ENCODE peak calls at places on chromosomes 3 and 15, in five cellular contexts. A is thyroid gland, D is lower lobe of right lung, M is H1, H is WERI-Rb-1. X is an unnamed sample. For H3K36me3, the result is how much of the 10 kb centered on the place peaks cover.

GRCh38 chr15:25090073-25090733 is 135.4 kb downstream of the SNRPN start:
- DNase-seq in M (no peak), D (no peak), A (no peak), H (no peak), X (no peak)

GRCh38 chr3:73365756-73366397 is 258.9 kb downstream of the PDZRN3 start:
- DNase-seq in D (no peak), A (no peak), M (no peak), H (no peak), X (no peak)

GRCh38 chr15:57472861-57473260 is 96.6 kb downstream of the CGNL1 start:
- DNase-seq in M (no peak), A (no peak), H (no peak), D (no peak), X (no peak)

GRCh38 chr3:193620650-193621049 is 27.6 kb downstream of the OPA1 start:
- DNase-seq in D (no peak), H (no peak), M (no peak), A (no peak), X (no peak)

GRCh38 chr3:54691230-54691900 is 236.5 kb downstream of the LRTM1 start:
- DNase-seq in A (peak), D (no peak), H (no peak), M (no peak), X (no peak)

GRCh38 chr3:179451335-179452165 is at the start of gene GNB4:
- DNase-seq in H (peak), D (peak), A (peak), M (peak), X (peak)

GRCh38 chr3:18998069-18998468 is 150.2 kb upstream of the KCNH8 start:
- DNase-seq in A (no peak), M (no peak), H (no peak), D (no peak), X (no peak)

GRCh38 chr3:141530133-141530768 is 43.4 kb downstream of the RASA2 start:
- DNase-seq in D (no peak), H (no peak), A (no peak), M (no peak), X (no peak)

GRCh38 chr3:148880681-148881080 is 15.6 kb downstream of the CPA3 start:
- DNase-seq in M (no peak), H (peak), D (no peak), A (no peak), X (peak)

GRCh38 chr15:93458567-93458966 is 369.6 kb upstream of the RGMA start:
- DNase-seq in H (no peak), D (no peak), A (no peak), M (no peak), X (no peak)

GRCh38 chr3:134274571-134274970 is 23.9 kb upstream of the RYK start:
- DNase-seq in H (no peak), M (no peak), D (no peak), A (no peak), X (no peak)

GRCh38 chr3:191982481-191982880 is 521.5 kb downstream of the PYDC2 start:
- DNase-seq in A (no peak), D (no peak), M (no peak), H (no peak), X (no peak)

GRCh38 chr3:4509043-4509442 is 15.9 kb downstream of the ITPR1 start:
- DNase-seq in D (no peak), M (no peak), H (no peak), A (no peak), X (no peak)

GRCh38 chr3:141561426-141562034 is 74.7 kb downstream of the RASA2 start:
- DNase-seq in M (no peak), H (peak), D (no peak), A (peak), X (peak)

GRCh38 chr15:48449734-48450133 is 118.5 kb downstream of the DUT start:
- DNase-seq in A (no peak), D (no peak), H (no peak), M (no peak), X (no peak)

GRCh38 chr15:50163719-50164410 is 18.1 kb upstream of the SLC27A2 start:
- DNase-seq in A (no peak), D (no peak), H (no peak), M (no peak), X (no peak)

GRCh38 chr15:59140422-59141226 is 35.7 kb downstream of the CCNB2 start:
- DNase-seq in M (no peak), H (no peak), D (no peak), A (no peak), X (no peak)

GRCh38 chr3:135891121-135891520 is 74.4 kb upstream of the PPP2R3A start:
- DNase-seq in M (no peak), D (no peak), A (no peak), H (no peak), X (no peak)

GRCh38 chr3:122784436-122784835 is 9.2 kb downstream of the HSPBAP1 start:
- DNase-seq in D (no peak), A (no peak), H (no peak), M (no peak), X (no peak)

GRCh38 chr3:149765762-149766334 is 13.6 kb upstream of the COMMD2 start:
- DNase-seq in H (no peak), D (no peak), A (no peak), M (no peak), X (no peak)

GRCh38 chr3:62875103-62876002 is at the start of gene CADPS:
- DNase-seq in H (peak), D (peak), A (no peak), M (peak), X (no peak)

GRCh38 chr3:64316971-64317370 is 91.7 kb upstream of the PRICKLE2 start:
- DNase-seq in A (no peak), M (no peak), H (no peak), D (no peak), X (no peak)

GRCh38 chr15:89496155-89497098 is at the start of gene RHCG:
- DNase-seq in M (peak), H (no peak), D (no peak), A (peak), X (peak)

GRCh38 chr3:177474652-177475051 is 277.4 kb upstream of the TBL1XR1 start:
- DNase-seq in H (no peak), D (no peak), A (no peak), M (no peak), X (no peak)

GRCh38 chr15:89632563-89633430 is 22.5 kb downstream of the KIF7 start:
- DNase-seq in A (no peak), H (no peak), M (no peak), D (no peak), X (no peak)

GRCh38 chr15:78438595-78439285 is 724 bp downstream of the IREB2 start:
- DNase-seq in D (no peak), M (no peak), A (peak), H (peak), X (no peak)

GRCh38 chr15:67176195-67176971 is 78.1 kb downstream of the AAGAB start:
- DNase-seq in M (no peak), H (peak), D (peak), A (peak), X (no peak)

GRCh38 chr15:78715930-78716329 is 74.9 kb upstream of the CHRNB4 start:
- DNase-seq in M (no peak), D (no peak), H (no peak), A (no peak), X (no peak)

GRCh38 chr3:97810779-97811390 is 10.9 kb upstream of the CRYBG3 start:
- DNase-seq in M (no peak), D (no peak), H (no peak), A (no peak), X (no peak)

GRCh38 chr15:71048913-71049675 is 66.2 kb upstream of the THSD4 start:
- DNase-seq in M (no peak), A (no peak), D (no peak), H (no peak), X (no peak)

GRCh38 chr15:79952329-79952728 is 18.7 kb downstream of the BCL2A1 start:
- DNase-seq in M (no peak), D (no peak), H (no peak), A (peak), X (no peak)

GRCh38 chr15:58771621-58772235 is 626 bp downstream of the MINDY2 start:
- DNase-seq in A (peak), M (no peak), H (peak), D (peak), X (no peak)

GRCh38 chr15:39000008-39000734 is 435.6 kb upstream of the RASGRP1 start:
- DNase-seq in A (peak), H (no peak), M (no peak), D (no peak), X (no peak)

GRCh38 chr3:48413086-48413485 is 16.8 kb downstream of the PLXNB1 start:
- DNase-seq in D (peak), M (no peak), A (no peak), H (no peak), X (no peak)

GRCh38 chr15:42348083-42348482 is 11.2 kb upstream of the CAPN3 start:
- DNase-seq in D (no peak), M (no peak), H (no peak), A (no peak), X (no peak)
- H3K27ac ChIP-seq in D (no peak), M (no peak), H (no peak), A (no peak), X (no peak)

DNA sequence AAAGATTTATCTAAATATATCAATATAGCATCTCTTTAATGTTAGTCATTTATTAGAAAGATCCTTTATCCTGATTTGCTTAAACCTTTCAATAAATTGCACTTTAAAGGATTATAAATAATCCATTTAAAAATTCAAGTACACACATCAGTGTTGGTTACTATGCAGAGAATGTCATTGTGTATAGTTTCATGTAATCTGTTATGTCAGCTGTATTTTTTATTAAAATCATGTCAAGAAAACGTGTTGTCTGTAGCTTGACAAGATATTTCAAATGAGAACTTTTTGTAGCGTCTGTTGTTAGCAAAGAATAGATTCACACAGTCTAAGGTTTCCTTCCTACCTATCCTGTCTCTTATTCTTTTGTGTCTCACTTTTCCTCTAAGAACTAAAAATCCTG is 7.8 kb downstream of the PDHB start:
- DNase-seq in M (no peak), A (no peak), H (no peak), D (no peak), X (no peak)
- H3K36me3 ChIP-seq in M (half or more), A (half or more), H (half or more), D (half or more), X (under half)

DNA sequence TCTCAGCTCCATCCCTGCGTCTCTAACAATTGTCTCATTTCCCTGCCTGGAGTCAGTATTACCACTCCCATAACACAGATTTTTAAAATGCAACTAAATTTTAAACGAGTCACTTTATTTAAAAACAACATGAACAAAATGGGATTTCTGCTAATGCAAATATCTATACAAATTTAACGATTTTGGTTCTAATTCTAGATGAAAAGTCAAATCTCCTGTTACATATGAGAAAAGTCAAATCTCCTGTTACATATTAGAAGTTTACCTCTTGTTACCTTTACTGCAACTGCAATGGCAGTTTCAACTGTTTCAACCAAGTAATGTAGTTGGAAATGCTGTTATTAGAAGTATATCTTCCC is 578 bp upstream of the RPL39L start:
- DNase-seq in H (no peak), D (no peak), M (no peak), A (no peak), X (no peak)
- H3K4me3 ChIP-seq in H (no peak), D (peak), M (no peak), A (no peak), X (no peak)

GRCh38 chr15:29672446-29672845 is 149.8 kb downstream of the TJP1 start:
- DNase-seq in A (no peak), M (no peak), D (no peak), H (no peak), X (no peak)

GRCh38 chr15:29670266-29670665 is 152.0 kb downstream of the TJP1 start:
- DNase-seq in H (no peak), D (no peak), A (no peak), M (no peak), X (no peak)

GRCh38 chr15:29670945-29671307 is 151.3 kb downstream of the TJP1 start:
- DNase-seq in M (no peak), H (no peak), D (peak), A (peak), X (no peak)

GRCh38 chr15:29669823-29670222 is 152.4 kb downstream of the TJP1 start:
- DNase-seq in D (no peak), A (no peak), M (no peak), H (no peak), X (no peak)

DNA sequence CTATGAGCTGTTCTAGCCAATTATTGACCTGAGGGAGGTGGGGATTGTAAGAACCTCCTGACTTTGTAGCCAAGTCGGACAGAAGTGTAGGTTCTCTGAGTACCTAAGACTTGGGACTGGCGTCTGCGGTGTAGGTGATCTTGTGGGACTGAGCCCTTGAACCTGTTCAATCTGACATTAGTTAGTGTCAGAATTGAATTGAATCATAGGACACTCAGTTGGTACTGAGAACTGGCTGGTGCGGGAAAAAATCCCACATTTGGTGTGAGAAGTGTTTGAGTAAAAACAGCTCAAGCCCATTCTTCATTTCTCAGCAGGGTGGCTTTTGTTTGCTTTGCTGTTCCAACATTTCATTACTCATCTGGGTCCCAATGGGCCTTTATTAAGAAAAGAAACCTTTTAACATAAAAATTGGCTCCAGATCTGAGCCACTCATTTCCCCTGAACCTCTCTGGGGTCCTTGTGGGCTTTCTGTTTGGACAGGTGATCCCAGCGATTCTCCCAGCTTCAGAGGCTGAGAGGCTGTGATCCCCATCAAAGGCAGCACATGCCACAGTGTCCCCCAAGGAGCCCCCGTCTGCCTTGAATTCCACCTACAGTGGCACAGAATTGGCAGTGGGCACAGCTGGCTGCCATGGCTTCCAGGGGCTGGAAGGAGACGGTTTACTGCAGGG is 150.8 kb downstream of the TJP1 start:
- DNase-seq in M (peak), D (no peak), H (no peak), A (no peak), X (no peak)
- H3K27ac ChIP-seq in M (no peak), D (peak), H (no peak), A (no peak), X (no peak)

GRCh38 chr3:126267169-126267975 is 87.0 kb upstream of the ALDH1L1 start:
- DNase-seq in M (peak), A (peak), H (no peak), D (peak), X (no peak)
- H3K36me3 ChIP-seq in M (under half), A (under half), H (under half), D (under half), X (under half)

GRCh38 chr15:52805351-52806283 is 15.5 kb upstream of the ONECUT1 start:
- DNase-seq in H (no peak), M (peak), A (no peak), D (no peak), X (no peak)
- H3K4me3 ChIP-seq in H (no peak), M (peak), A (no peak), D (peak), X (peak)

GRCh38 chr3:125004196-125004595 is 51.6 kb downstream of the HEG1 start:
- DNase-seq in A (no peak), D (no peak), H (no peak), M (no peak), X (no peak)
- H3K27ac ChIP-seq in A (peak), D (no peak), H (no peak), M (no peak), X (no peak)

GRCh38 chr3:182848906-182849305 is 55.6 kb downstream of the ATP11B start:
- DNase-seq in D (no peak), A (no peak), H (no peak), M (no peak), X (no peak)
- H3K36me3 ChIP-seq in D (half or more), A (under half), H (under half), M (under half), X (under half)

GRCh38 chr3:43105224-43105596 is 669 bp downstream of the POMGNT2 start:
- DNase-seq in D (no peak), A (peak), H (no peak), M (peak), X (no peak)
- H3K4me3 ChIP-seq in D (peak), A (no peak), H (peak), M (peak), X (peak)

GRCh38 chr3:42545284-42545900 is 36.4 kb downstream of the SEC22C start:
- DNase-seq in A (no peak), H (peak), D (no peak), M (no peak), X (no peak)

GRCh38 chr3:42544492-42545283 is 37.1 kb downstream of the SEC22C start:
- DNase-seq in H (no peak), A (peak), M (no peak), D (peak), X (no peak)

GRCh38 chr3:42539871-42540714 is 37.6 kb downstream of the VIPR1 start:
- DNase-seq in D (peak), M (peak), H (peak), A (peak), X (peak)

GRCh38 chr3:42537350-42537749 is 34.9 kb downstream of the VIPR1 start:
- DNase-seq in A (no peak), H (no peak), M (no peak), D (no peak), X (no peak)

GRCh38 chr3:42541079-42541478 is 38.6 kb downstream of the VIPR1 start:
- DNase-seq in H (no peak), A (no peak), M (no peak), D (no peak), X (no peak)
- H3K27ac ChIP-seq in H (no peak), A (no peak), M (no peak), D (peak), X (no peak)

X was measured in iPS DF 6.9.